ENCODE peak calls at places on chromosomes 12 and 14, in four cellular contexts. One of them, this sample, is unnamed.

GRCh38 chr14:64734990-64735389 is 30.8 kb downstream of the PLEKHG3 start:
- DNase-seq in uterus: no peak
- DNase-seq in A549: no peak
- DNase-seq in breast epithelium: no peak
- DNase-seq in this sample: peak; percentile 70

GRCh38 chr12:124456652-124457152 is 110.7 kb downstream of the NCOR2 start:
- DNase-seq in uterus: no peak
- DNase-seq in A549: no peak
- DNase-seq in breast epithelium: no peak
- DNase-seq in this sample: peak; percentile 90

GRCh38 chr12:114221976-114222630 is 183.8 kb downstream of the TBX5 start:
- DNase-seq in uterus: no peak
- DNase-seq in A549: no peak
- DNase-seq in breast epithelium: no peak
- DNase-seq in this sample: no peak

GRCh38 chr12:39764944-39765560 is 145.4 kb upstream of the ABCD2 start:
- DNase-seq in uterus: no peak
- DNase-seq in A549: peak; percentile 28
- DNase-seq in breast epithelium: no peak
- DNase-seq in this sample: no peak

GRCh38 chr14:99809376-99809775 is 16.2 kb downstream of the EML1 start:
- DNase-seq in uterus: peak; percentile 84
- DNase-seq in A549: no peak
- DNase-seq in breast epithelium: no peak
- DNase-seq in this sample: no peak

GRCh38 chr12:68240975-68241374 is 12.4 kb downstream of the IL22 start:
- DNase-seq in uterus: no peak
- DNase-seq in A549: no peak
- DNase-seq in breast epithelium: no peak
- DNase-seq in this sample: no peak

GRCh38 chr14:34103176-34103575 is 152.3 kb upstream of the EGLN3 start:
- DNase-seq in uterus: no peak
- DNase-seq in A549: no peak
- DNase-seq in breast epithelium: no peak
- DNase-seq in this sample: no peak

GRCh38 chr12:85642810-85643209 is 193.4 kb downstream of the RASSF9 start:
- DNase-seq in uterus: no peak
- DNase-seq in A549: no peak
- DNase-seq in breast epithelium: no peak
- DNase-seq in this sample: no peak

GRCh38 chr12:24011927-24012326 is 62.5 kb upstream of the SOX5 start:
- DNase-seq in uterus: no peak
- DNase-seq in A549: no peak
- DNase-seq in breast epithelium: no peak
- DNase-seq in this sample: no peak

GRCh38 chr12:93805736-93806141 is 128.6 kb downstream of the CRADD start:
- DNase-seq in uterus: no peak
- DNase-seq in A549: no peak
- DNase-seq in breast epithelium: no peak
- DNase-seq in this sample: no peak

GRCh38 chr12:109098142-109098652 is 800 bp downstream of the UNG start:
- DNase-seq in uterus: no peak
- DNase-seq in A549: peak; percentile 22
- DNase-seq in breast epithelium: no peak
- DNase-seq in this sample: peak; percentile 73

GRCh38 chr12:26632746-26633145 is 200.2 kb downstream of the ITPR2 start:
- DNase-seq in uterus: no peak
- DNase-seq in A549: no peak
- DNase-seq in breast epithelium: no peak
- DNase-seq in this sample: no peak

GRCh38 chr12:18923721-18924120 is 185.8 kb downstream of the CAPZA3 start:
- DNase-seq in uterus: no peak
- DNase-seq in A549: no peak
- DNase-seq in breast epithelium: no peak
- DNase-seq in this sample: no peak

GRCh38 chr14:95891742-95892141 is 15.1 kb downstream of the TUNAR start:
- DNase-seq in uterus: no peak
- DNase-seq in A549: no peak
- DNase-seq in breast epithelium: no peak
- DNase-seq in this sample: no peak

GRCh38 chr12:57611116-57611809 is at the start of gene ARHGEF25:
- DNase-seq in uterus: peak; percentile 88
- DNase-seq in A549: peak; percentile 84
- DNase-seq in breast epithelium: peak; percentile 56
- DNase-seq in this sample: peak; percentile 83

GRCh38 chr12:71626098-71626497 is 37.5 kb downstream of the ZFC3H1 start:
- DNase-seq in uterus: no peak
- DNase-seq in A549: no peak
- DNase-seq in breast epithelium: no peak
- DNase-seq in this sample: no peak

GRCh38 chr14:54730156-54730961 is 163.4 kb downstream of the SAMD4A start:
- DNase-seq in uterus: no peak
- DNase-seq in A549: no peak
- DNase-seq in breast epithelium: no peak
- DNase-seq in this sample: no peak

GRCh38 chr14:68791078-68791983 is 1.5 kb downstream of the ZFP36L1 start:
- DNase-seq in uterus: no peak
- DNase-seq in A549: no peak
- DNase-seq in breast epithelium: peak; percentile 30
- DNase-seq in this sample: no peak

GRCh38 chr14:22994762-22995275 is 12.5 kb upstream of the AJUBA start:
- DNase-seq in uterus: no peak
- DNase-seq in A549: peak; percentile 41
- DNase-seq in breast epithelium: peak; percentile 75
- DNase-seq in this sample: peak; percentile 67

GRCh38 chr12:116248930-116249329 is 28.6 kb downstream of the MED13L start:
- DNase-seq in uterus: no peak
- DNase-seq in A549: no peak
- DNase-seq in breast epithelium: no peak
- DNase-seq in this sample: no peak

GRCh38 chr14:68137704-68138619 is 318.4 kb downstream of the RAD51B start:
- DNase-seq in uterus: peak; percentile 35
- DNase-seq in A549: peak; percentile 69
- DNase-seq in breast epithelium: peak; percentile 76
- DNase-seq in this sample: no peak

DNA sequence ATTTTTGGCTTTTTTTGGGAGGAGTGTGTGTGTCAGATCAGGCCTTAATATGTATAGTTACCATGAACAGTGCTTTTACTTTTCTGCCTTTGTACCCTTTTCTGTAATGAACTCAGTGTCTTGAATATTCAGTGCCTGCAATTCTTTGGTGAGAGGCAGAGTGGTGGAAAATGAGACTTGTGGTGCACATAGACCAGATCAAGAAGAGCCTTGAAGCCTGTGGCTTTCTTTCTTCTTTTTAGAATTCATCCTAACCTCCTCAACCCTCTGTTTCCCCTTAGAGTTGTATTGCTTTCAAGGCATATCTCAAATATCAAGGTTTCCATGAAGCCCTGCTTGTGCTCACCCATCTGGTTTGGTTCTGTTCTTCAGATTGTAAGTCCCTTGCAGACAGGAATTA is 2.6 kb downstream of the YLPM1 start:
- DNase-seq in uterus: no peak
- DNase-seq in A549: no peak
- DNase-seq in breast epithelium: no peak
- DNase-seq in this sample: no peak
- H3K4me3 ChIP-seq in uterus: peak overlapping the region; percentile 96
- H3K4me3 ChIP-seq in A549: peak overlapping the region; percentile 95
- H3K4me3 ChIP-seq in breast epithelium: peak overlapping the region; percentile 99
- H3K4me3 ChIP-seq in this sample: no peak overlapping the region

DNA sequence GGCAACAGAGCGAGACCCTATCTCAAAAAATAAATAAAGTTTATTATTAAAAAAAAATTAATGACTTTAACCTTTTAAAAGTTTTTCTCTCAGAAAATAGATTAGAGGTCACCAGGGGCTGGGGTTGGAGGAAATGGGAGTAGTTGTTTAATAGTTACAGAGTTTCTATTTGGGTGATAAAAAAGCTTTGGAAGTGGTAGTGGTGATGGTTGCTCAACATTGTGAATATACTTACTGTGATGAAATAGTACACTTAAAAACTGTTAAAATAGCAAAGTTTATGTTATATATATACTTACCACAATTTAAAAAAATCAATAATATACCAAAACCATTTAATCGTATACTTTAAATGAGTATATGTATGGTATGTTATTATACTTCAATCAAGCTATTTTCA is 59.6 kb downstream of the ARL6IP4 start:
- DNase-seq in uterus: no peak
- DNase-seq in A549: no peak
- DNase-seq in breast epithelium: no peak
- DNase-seq in this sample: no peak
- H3K4me1 ChIP-seq in uterus: no peaks in the 10 kb centered on the region
- H3K4me1 ChIP-seq in A549: peaks cover 19% of the 10 kb centered on the region
- H3K4me1 ChIP-seq in breast epithelium: no peaks in the 10 kb centered on the region
- H3K4me1 ChIP-seq in this sample: peaks cover 20% of the 10 kb centered on the region

DNA sequence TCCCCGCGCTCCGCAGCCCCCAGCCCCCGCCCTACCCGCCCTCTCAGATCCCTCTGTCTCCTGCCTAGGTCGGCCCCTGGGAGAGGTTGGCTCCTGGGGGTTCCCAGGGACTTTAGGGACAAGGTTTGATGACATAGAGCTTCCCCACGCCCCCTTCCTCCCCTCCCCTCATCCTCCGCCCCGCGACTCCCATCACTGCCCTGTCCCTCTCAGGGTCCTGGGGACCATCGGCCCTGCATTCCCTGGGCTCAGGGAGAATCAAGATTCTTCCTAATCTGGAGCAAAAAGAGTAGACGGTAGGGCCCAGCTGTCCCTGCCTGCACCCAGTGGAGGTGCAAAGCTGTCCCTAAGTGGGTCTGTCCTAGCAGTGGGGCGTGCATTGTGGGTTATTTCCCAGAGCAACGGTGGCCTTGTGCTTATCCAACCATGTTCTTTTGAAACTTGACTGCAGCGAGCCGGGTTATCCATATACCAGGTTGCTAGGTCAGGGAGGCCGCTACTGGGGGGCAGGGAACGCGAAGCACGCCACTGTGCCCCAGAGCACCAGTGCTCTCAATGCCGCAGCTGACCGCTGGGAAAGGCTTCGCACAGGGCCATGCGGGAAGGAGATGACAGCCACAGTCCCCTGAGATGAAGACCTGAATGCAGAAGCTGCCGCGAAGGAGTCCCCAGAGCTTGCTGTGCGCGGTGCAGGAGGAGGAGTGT is 124.4 kb upstream of the PRMT8 start:
- DNase-seq in uterus: no peak
- DNase-seq in A549: no peak
- DNase-seq in breast epithelium: no peak
- DNase-seq in this sample: no peak
- H3K4me3 ChIP-seq in uterus: no peak overlapping the region
- H3K4me3 ChIP-seq in A549: peak overlapping the region; percentile 48
- H3K4me3 ChIP-seq in breast epithelium: peak overlapping the region; percentile 56
- H3K4me3 ChIP-seq in this sample: no peak overlapping the region

GRCh38 chr12:83141460-83141994 is 454.8 kb downstream of the TMTC2 start:
- DNase-seq in uterus: no peak
- DNase-seq in A549: no peak
- DNase-seq in breast epithelium: no peak
- DNase-seq in this sample: no peak

GRCh38 chr12:83140135-83140534 is 453.4 kb downstream of the TMTC2 start:
- DNase-seq in uterus: no peak
- DNase-seq in A549: no peak
- DNase-seq in breast epithelium: no peak
- DNase-seq in this sample: no peak

GRCh38 chr12:83136421-83136820 is 449.7 kb downstream of the TMTC2 start:
- DNase-seq in uterus: no peak
- DNase-seq in A549: no peak
- DNase-seq in breast epithelium: no peak
- DNase-seq in this sample: no peak
- H3K4me1 ChIP-seq in uterus: no peaks in the 10 kb centered on the region
- H3K4me1 ChIP-seq in A549: no peaks in the 10 kb centered on the region
- H3K4me1 ChIP-seq in breast epithelium: no peaks in the 10 kb centered on the region
- H3K4me1 ChIP-seq in this sample: no peaks in the 10 kb centered on the region

DNA sequence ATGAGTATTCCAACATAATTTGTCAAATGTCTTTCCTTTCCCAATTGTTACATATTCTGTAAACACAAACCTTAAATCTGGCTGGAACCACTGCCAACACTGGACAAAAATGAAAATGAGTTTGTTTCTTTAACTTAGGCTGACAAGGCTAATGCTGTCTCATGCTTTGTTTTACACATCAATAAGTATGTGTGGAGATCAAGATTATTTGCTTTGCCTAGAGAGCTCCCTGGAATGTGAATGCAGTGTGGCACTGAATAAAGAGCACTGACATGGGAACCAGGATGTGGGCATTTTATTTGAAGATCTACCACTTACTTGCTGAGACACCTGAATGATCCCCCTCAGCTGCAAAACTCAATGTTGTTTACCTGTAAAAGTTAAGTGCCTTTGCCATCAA is 61.7 kb downstream of the RALGAPA1 start:
- DNase-seq in uterus: no peak
- DNase-seq in A549: no peak
- DNase-seq in breast epithelium: no peak
- DNase-seq in this sample: no peak
- H3K4me3 ChIP-seq in uterus: no peak overlapping the region
- H3K4me3 ChIP-seq in A549: no peak overlapping the region
- H3K4me3 ChIP-seq in breast epithelium: no peak overlapping the region
- H3K4me3 ChIP-seq in this sample: no peak overlapping the region

This sample was measured in left lung.